ENCODE peak calls at places on chromosome 4, in six cellular contexts. C, J, U, M, R and F are unnamed samples.

GRCh38 chr4:12409507-12410190 is 981.0 kb upstream of the HS3ST1 start:
- DNase-seq in U (no peak), M (no peak), J (peak; percentile 53), C (no peak), R (no peak), F (peak; percentile 7)

GRCh38 chr4:90207887-90208454 is 80.8 kb downstream of the CCSER1 start:
- DNase-seq in U (no peak), R (peak; percentile 32), M (no peak), J (no peak), C (no peak), F (peak; percentile 53)

GRCh38 chr4:103996637-103997036 is 276.9 kb upstream of the TACR3 start:
- DNase-seq in C (no peak), R (peak; percentile 82), J (peak; percentile 91), M (peak; percentile 29), U (peak; percentile 51), F (peak; percentile 49)

GRCh38 chr4:97262769-97263168 is 880.5 kb downstream of the STPG2 start:
- DNase-seq in R (no peak), M (no peak), C (no peak), J (no peak), U (no peak), F (no peak)

GRCh38 chr4:88341227-88342192 is 37.1 kb upstream of the HERC6 start:
- DNase-seq in M (no peak), C (peak; percentile 95), J (peak; percentile 97), U (no peak), R (no peak), F (no peak)

GRCh38 chr4:8345946-8346814 is 76.6 kb downstream of the HTRA3 start:
- DNase-seq in R (peak; percentile 27), C (no peak), M (no peak), U (no peak), J (no peak), F (no peak)

GRCh38 chr4:169293343-169294176 is 22.8 kb upstream of the SH3RF1 start:
- DNase-seq in R (no peak), U (no peak), C (no peak), J (no peak), M (no peak), F (no peak)

GRCh38 chr4:151854731-151855130 is 93.9 kb upstream of the GATB start:
- DNase-seq in J (peak; percentile 85), C (peak; percentile 30), M (no peak), U (no peak), R (no peak), F (no peak)

GRCh38 chr4:70531981-70532380 is 13.6 kb downstream of the AMTN start:
- DNase-seq in C (no peak), U (no peak), R (no peak), J (no peak), M (no peak), F (peak; percentile 2)

GRCh38 chr4:117164338-117164737 is 79.0 kb upstream of the TRAM1L1 start:
- DNase-seq in R (no peak), U (no peak), C (no peak), J (no peak), M (no peak), F (no peak)

GRCh38 chr4:159944477-159944876 is 841.6 kb downstream of the RAPGEF2 start:
- DNase-seq in M (no peak), U (no peak), R (no peak), J (no peak), C (no peak), F (no peak)

GRCh38 chr4:159950707-159951106 is 847.8 kb downstream of the RAPGEF2 start:
- DNase-seq in J (no peak), C (no peak), R (peak; percentile 38), U (no peak), M (peak; percentile 9), F (no peak)

GRCh38 chr4:159946983-159947645 is 844.2 kb downstream of the RAPGEF2 start:
- DNase-seq in J (peak; percentile 62), U (peak; percentile 55), R (no peak), M (no peak), C (peak; percentile 45), F (peak; percentile 20)
- H4K91ac ChIP-seq in J (no peak overlapping the region), U (no peak overlapping the region), R (no peak overlapping the region), M (no peak overlapping the region), C (no peak overlapping the region), F (no peak overlapping the region)

DNA sequence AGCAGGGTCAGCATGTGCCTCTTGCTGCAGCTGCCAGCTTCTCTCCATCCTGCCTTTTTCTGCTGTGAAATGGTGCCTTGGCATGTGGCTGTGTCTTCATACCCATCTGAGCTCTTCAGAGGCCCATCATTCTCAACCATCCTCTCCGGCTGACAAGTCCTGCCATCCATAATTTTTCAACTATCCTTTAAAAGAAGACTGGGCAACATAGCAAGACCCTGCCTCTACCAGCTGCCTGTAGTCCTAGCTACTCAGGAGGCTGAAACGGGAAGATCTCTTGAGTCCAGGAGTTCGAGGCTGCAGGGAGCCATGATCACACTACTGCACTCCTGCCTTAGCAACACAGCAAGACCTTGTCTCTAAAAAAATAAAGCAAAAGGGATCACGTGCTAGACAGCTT is 64.2 kb upstream of the TTC29 start:
- DNase-seq in J (no peak), U (no peak), R (no peak), C (no peak), M (no peak), F (no peak)
- H4K91ac ChIP-seq in J (no peak overlapping the region), U (no peak overlapping the region), R (no peak overlapping the region), C (no peak overlapping the region), M (no peak overlapping the region), F (no peak overlapping the region)

DNA sequence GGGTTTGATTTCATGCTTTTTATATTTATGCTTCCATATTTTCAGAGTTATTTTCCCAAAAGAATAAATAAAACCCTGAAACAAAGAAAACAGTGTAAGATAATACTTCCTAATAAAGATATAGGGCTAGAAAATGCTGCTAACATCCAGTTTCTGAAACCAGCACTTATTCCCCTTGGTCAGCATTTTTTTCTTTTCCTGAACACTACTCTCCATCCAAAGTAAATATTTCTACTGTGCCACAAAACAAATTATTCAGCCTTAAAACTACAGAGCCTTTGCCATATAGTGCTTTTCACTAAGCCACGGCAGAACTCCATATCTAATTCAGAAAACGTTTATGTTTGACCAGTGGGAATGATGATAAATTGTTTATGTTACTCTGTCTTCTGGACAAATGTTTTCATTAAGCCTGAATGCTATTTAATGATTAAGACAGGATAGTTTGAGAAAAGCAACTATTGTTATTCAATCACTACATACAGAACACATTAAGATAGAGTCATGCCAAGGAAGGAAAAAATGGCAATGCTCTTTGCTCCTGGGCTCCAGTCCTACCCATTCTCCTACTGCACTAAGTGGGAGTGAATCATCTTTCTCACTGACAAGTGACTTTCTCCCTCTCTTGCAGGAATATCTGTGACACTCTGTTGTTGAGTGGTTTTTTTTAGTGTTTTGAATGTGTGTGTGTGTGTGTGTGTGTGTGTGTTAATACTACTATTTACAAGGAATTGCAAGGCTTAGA is 723.9 kb downstream of the FAT4 start:
- DNase-seq in U (no peak), C (no peak), M (no peak), R (no peak), J (peak; percentile 47), F (no peak)
- H4K91ac ChIP-seq in U (no peak overlapping the region), C (no peak overlapping the region), M (no peak overlapping the region), R (no peak overlapping the region), J (no peak overlapping the region), F (no peak overlapping the region)

DNA sequence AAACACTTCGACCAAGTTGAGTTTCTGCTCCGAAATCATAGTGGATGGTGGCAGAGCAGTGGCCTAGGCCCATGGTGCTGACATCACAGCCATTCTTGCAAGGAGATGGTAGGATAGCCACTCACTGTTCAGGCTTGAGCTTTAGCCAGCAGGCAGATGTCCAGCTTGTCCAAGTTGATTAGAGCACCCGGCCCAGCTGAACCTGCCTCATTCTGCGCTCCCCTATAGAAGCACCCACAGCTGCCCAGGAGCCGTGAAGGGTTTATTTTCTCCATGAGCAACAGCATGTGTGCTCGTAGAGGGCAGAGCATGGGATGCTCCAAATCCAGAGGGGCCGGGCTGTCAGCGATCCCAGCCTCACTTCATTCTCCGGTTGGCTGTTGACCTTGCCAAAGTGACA is 16.2 kb downstream of the PIGG start:
- DNase-seq in J (no peak), R (no peak), U (no peak), M (no peak), C (no peak), F (no peak)
- H4K91ac ChIP-seq in J (no peak overlapping the region), R (no peak overlapping the region), U (no peak overlapping the region), M (no peak overlapping the region), C (no peak overlapping the region), F (no peak overlapping the region)

DNA sequence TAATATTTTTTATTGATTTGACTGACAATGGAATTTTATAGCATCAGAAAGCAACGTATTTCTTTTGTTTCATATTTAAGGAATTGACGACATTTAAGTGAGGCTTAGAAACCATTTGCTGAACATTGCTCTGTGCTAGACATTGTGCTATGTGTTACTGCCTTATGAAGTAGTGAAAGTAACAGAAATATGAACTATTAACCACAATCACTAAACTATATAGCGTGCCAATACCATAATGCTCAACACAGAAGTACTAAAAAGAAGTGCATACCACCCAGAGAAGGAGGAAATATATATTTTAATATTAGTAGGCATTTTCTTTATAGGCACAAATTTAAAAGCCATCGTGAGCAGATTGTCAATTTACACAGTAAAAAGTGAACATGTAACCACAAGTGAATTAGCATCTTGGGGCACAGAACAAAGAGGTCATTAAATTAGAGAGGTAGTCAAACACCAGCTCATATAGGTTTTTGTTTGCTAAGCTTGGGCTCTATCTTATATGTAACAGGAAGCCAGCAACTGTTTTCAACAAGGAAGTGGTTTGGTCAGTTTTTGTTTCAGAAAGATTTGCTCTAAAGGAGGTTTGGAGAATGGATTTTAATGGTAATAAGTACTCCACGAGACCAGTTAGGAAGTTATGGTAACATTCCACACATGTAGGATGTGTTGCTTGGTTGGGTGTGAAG is 270.7 kb downstream of the GRXCR1 start:
- DNase-seq in J (no peak), M (no peak), R (no peak), C (no peak), U (no peak), F (no peak)
- H4K91ac ChIP-seq in J (no peak overlapping the region), M (no peak overlapping the region), R (no peak overlapping the region), C (no peak overlapping the region), U (no peak overlapping the region), F (no peak overlapping the region)

GRCh38 chr4:183681119-183681518 is 22.0 kb downstream of the TRAPPC11 start:
- DNase-seq in R (no peak), C (no peak), U (no peak), M (no peak), J (no peak), F (no peak)
- H4K91ac ChIP-seq in R (no peak overlapping the region), C (no peak overlapping the region), U (no peak overlapping the region), M (no peak overlapping the region), J (no peak overlapping the region), F (no peak overlapping the region)

GRCh38 chr4:80535551-80535950 is 200.0 kb downstream of the CFAP299 start:
- DNase-seq in R (no peak), M (no peak), C (no peak), J (no peak), U (no peak), F (no peak)

GRCh38 chr4:80540785-80541469 is 205.4 kb downstream of the CFAP299 start:
- DNase-seq in R (no peak), C (peak; percentile 55), M (no peak), U (no peak), J (peak; percentile 45), F (no peak)

GRCh38 chr4:80540349-80540748 is 204.8 kb downstream of the CFAP299 start:
- DNase-seq in R (no peak), C (no peak), J (peak; percentile 1), M (no peak), U (no peak), F (no peak)

GRCh38 chr4:80539190-80539589 is 203.7 kb downstream of the CFAP299 start:
- DNase-seq in U (no peak), R (peak; percentile 28), M (no peak), J (no peak), C (no peak), F (no peak)

GRCh38 chr4:80538276-80538926 is 202.9 kb downstream of the CFAP299 start:
- DNase-seq in M (no peak), C (peak; percentile 85), J (no peak), U (no peak), R (no peak), F (no peak)
- H4K91ac ChIP-seq in M (no peak overlapping the region), C (no peak overlapping the region), J (no peak overlapping the region), U (no peak overlapping the region), R (no peak overlapping the region), F (no peak overlapping the region)